ENCODE peak calls at places on chromosomes 1 and 21, in ten cellular contexts. B is astrocyte of the spinal cord, N is endodermal cell, C is A549, O is body of pancreas, T is right atrium auricular region, S is endothelial cell, Z is ovary, D is fibroblast of pulmonary artery, Y is astrocyte of the cerebellum. W is an unnamed sample.

GRCh38 chr1:58773406-58773840 is 10.4 kb downstream of the JUN start:
- DNase-seq in T (peak; percentile 72), S (peak; percentile 20), O (peak; percentile 91), D (peak; percentile 91), Z (peak; percentile 27), N (no peak), C (no peak), Y (no peak), B (peak; percentile 92), W (no peak)

GRCh38 chr1:42784946-42785693 is at the start of gene TMEM269:
- DNase-seq in T (no peak), S (peak; percentile 49), Y (no peak), Z (no peak), C (no peak), N (no peak), B (no peak), O (no peak), D (no peak), W (no peak)

GRCh38 chr1:25624604-25625003 is 8.0 kb downstream of the MAN1C1 start:
- DNase-seq in B (no peak), C (no peak), O (no peak), Z (no peak), D (no peak), N (no peak), Y (no peak), T (no peak), S (no peak), W (no peak)

GRCh38 chr1:16391408-16391807 is 24.4 kb downstream of the SZRD1 start:
- DNase-seq in S (no peak), D (no peak), O (no peak), T (no peak), B (no peak), C (no peak), Y (no peak), Z (no peak), N (no peak), W (no peak)

GRCh38 chr1:224433041-224433670 is 1.4 kb downstream of the WDR26 start:
- DNase-seq in C (no peak), T (no peak), B (peak; percentile 10), N (peak; percentile 59), O (peak; percentile 18), Z (peak; percentile 33), S (peak; percentile 18), D (peak; percentile 18), Y (no peak), W (no peak)

GRCh38 chr1:28553229-28553930 is 495 bp downstream of the TRNAU1AP start:
- DNase-seq in C (no peak), T (peak; percentile 58), S (peak; percentile 40), D (peak; percentile 30), N (no peak), O (peak; percentile 24), Y (no peak), Z (peak; percentile 65), B (peak; percentile 41), W (no peak)

GRCh38 chr1:61084560-61084991 is 2.2 kb downstream of the NFIA start:
- DNase-seq in S (no peak), D (peak; percentile 47), O (no peak), N (no peak), C (no peak), Z (no peak), T (no peak), Y (no peak), B (peak; percentile 37), W (no peak)

GRCh38 chr1:225835752-225836151 is 25.8 kb downstream of the EPHX1 start:
- DNase-seq in S (no peak), O (peak; percentile 82), C (no peak), T (peak; percentile 76), Z (peak; percentile 88), N (no peak), B (peak; percentile 45), Y (peak; percentile 42), D (peak; percentile 82), W (no peak)

GRCh38 chr21:46113497-46114176 is 15.7 kb downstream of the COL6A2 start:
- DNase-seq in D (no peak), Z (no peak), T (peak; percentile 42), O (no peak), S (no peak), B (no peak), C (no peak), N (no peak), Y (no peak), W (no peak)

GRCh38 chr1:201565771-201566528 is 27.0 kb downstream of the NAV1 start:
- DNase-seq in N (no peak), O (no peak), T (no peak), D (no peak), Y (no peak), S (no peak), B (no peak), Z (no peak), C (no peak), W (no peak)

GRCh38 chr1:15937706-15938168 is 38.2 kb downstream of the ZBTB17 start:
- DNase-seq in C (no peak), D (peak; percentile 53), Y (peak; percentile 33), T (no peak), B (peak; percentile 74), Z (no peak), O (no peak), N (peak; percentile 85), S (no peak), W (no peak)

GRCh38 chr1:30822006-30822405 is 64.4 kb upstream of the LAPTM5 start:
- DNase-seq in Z (no peak), T (no peak), C (no peak), B (no peak), N (no peak), S (no peak), D (no peak), Y (no peak), O (no peak), W (no peak)

DNA sequence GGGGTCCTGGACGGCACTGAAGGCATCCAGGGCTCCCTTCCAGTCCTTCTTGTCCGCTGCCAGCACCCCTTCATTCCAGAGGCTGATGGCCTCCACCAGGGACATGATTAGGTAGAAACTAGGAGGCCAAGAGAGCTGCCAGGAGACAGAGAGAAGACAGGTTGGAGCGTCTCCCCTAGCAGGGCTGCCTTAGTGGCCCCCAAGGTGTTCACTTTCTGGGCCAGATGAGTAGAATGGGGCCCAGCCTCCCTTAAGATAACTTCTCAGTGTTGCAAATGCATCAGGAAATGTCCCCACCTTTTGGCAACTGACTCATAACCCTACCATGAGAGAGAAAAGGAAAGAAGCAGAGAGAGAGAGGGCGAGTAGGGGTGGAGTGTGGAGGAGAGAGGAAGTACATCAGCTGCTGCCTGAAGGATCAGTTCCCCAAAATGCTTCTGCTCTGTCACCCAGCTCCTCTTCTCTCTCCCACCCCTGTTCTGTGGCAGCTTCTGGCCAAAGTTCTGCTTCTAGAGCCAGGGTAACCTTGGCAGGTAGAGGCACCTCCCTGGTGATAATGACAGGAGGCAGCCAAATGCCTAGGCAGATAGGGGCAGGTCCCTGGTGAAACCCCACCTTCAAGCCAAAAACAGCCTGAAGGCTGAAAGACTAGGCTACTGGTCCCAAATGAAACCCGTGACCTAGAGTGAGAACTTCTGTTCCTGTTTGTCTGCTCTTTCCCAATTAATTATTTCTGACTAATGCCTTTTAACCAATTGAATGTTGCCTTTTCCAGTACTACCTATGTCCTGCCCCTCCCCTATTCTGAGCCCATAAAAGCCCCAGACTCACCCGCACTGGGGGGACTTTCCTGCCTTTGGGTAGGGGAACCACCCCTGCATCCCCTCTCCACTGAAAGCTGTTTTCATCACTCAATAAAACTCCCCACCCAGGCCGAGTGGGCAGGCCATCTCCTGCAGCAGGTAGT is at the start of gene NCF2:
- DNase-seq in B (no peak), T (no peak), N (no peak), C (no peak), O (peak; percentile 64), S (no peak), Y (no peak), Z (no peak), D (peak; percentile 58), W (no peak)
- TF ChIP-seq CTCF in B (no peak), T (no peak), N (no peak), C (no peak), O (no peak), S (no peak), Y (no peak), Z (no peak), D (no peak), W (no peak)

DNA sequence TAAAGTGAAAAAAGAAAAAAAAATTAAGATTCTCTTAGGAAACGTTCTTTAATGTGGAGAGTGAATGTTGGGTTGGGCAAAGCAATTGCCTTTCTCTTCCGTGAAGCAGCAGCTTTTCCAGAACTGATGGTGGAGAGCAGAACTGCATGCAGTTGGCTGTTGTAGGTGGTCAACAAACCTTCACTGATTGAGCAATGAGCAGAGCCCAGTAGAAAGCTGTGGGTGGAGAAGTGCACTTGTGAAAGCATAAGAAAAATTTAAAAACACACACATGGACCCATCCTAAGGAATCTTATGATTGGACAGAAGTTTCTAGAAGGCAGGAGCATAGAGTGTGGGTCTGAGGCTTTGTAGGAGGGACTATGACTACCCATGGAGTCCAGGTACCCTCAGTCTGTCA is 4.5 kb downstream of the PRELP start:
- DNase-seq in Y (no peak), N (no peak), D (peak; percentile 80), C (no peak), T (no peak), Z (no peak), O (no peak), S (no peak), B (peak; percentile 8), W (peak; percentile 36)
- TF ChIP-seq CTCF in Y (no peak), N (peak; percentile 23), D (peak; percentile 17), C (no peak), T (no peak), Z (peak; percentile 57), O (no peak), S (no peak), B (no peak), W (peak; percentile 20)

DNA sequence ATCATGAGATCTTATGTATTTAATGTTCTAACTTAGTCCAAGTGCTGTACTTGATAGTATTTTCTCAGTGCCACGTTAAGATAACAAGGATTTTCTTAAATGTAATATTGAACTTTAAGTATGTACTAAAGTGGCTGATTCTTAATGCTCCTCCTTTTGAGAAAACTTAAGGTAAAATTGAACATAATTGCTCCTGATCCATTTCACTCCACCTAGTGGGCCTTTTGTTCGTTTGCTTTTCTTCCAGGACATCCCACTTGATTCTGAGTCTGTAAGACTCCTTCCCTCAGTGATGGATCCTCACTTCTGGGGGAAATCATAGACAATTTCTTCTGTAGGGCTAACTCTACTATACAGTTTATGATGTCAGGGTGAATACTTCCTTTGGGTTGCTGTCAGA is 173.1 kb downstream of the LMO4 start:
- DNase-seq in S (no peak), D (peak; percentile 31), T (no peak), N (no peak), B (no peak), Y (no peak), O (no peak), Z (no peak), C (peak; percentile 3), W (no peak)
- TF ChIP-seq CTCF in S (no peak), D (peak; percentile 35), T (no peak), N (peak; percentile 61), B (peak; percentile 19), Y (peak; percentile 39), O (no peak), Z (no peak), C (no peak), W (peak; percentile 32)

GRCh38 chr1:113178106-113178505 is 105.1 kb downstream of the LRIG2 start:
- DNase-seq in D (no peak), Z (no peak), C (no peak), Y (no peak), B (no peak), S (no peak), T (no peak), O (no peak), N (no peak), W (no peak)

DNA sequence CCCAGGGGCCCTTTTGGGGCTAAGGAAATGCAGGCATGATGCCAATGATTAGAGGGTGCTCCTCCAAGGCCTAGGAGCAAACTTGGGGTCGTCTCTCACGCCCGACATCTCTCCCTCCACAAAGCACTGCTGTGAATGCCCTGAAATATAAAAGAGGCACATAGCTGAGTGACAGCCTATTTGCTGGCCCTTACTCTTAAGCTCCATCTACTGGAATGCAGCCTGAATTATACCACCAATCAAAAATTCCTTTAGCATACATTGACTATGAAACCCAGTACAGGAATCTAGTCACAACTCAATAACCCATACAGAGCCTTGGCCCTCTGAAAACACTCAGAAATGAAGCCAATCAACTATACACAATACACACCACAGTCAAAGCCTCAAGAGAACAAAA is 105.5 kb downstream of the LRIG2 start:
- DNase-seq in D (peak; percentile 33), S (no peak), O (no peak), T (no peak), N (no peak), B (no peak), Z (no peak), Y (no peak), C (no peak), W (no peak)
- TF ChIP-seq CTCF in D (peak; percentile 38), S (no peak), O (no peak), T (no peak), N (no peak), B (peak; percentile 14), Z (no peak), Y (peak; percentile 20), C (no peak), W (peak; percentile 28)

W was measured in AG04450.